ENCODE peak calls at places on chromosomes 13 and 19, in six cellular contexts. J is HS-5, X is GM04504, L is cortex of kidney, B is endodermal cell, O is GM12864. M is an unnamed sample.
A peak's percentile ranks its signal among the peaks of the same experiment; 100 is the strongest.

GRCh38 chr13:39676315-39676876 is 20.9 kb downstream of the COG6 start:
- DNase-seq in B (no peak), L (no peak), X (no peak), J (no peak), O (no peak), M (no peak)

GRCh38 chr13:44309771-44310767 is 63.6 kb upstream of the SERP2 start:
- DNase-seq in J (no peak), O (no peak), B (no peak), X (no peak), L (no peak), M (no peak)

GRCh38 chr13:80010286-80010831 is 330.6 kb downstream of the SPRY2 start:
- DNase-seq in B (no peak), L (no peak), J (no peak), O (no peak), X (no peak), M (no peak)

GRCh38 chr19:56088454-56089215 is 32.5 kb downstream of the ZNF787 start:
- DNase-seq in J (no peak), O (no peak), L (no peak), X (no peak), B (peak; percentile 49), M (no peak)

GRCh38 chr19:29873024-29873800 is 61.4 kb downstream of the CCNE1 start:
- DNase-seq in X (no peak), O (no peak), L (no peak), B (peak; percentile 91), J (no peak), M (no peak)

GRCh38 chr19:47227347-47228167 is 3.4 kb downstream of the BBC3 start:
- DNase-seq in X (peak; percentile 84), B (peak; percentile 99), L (no peak), O (no peak), J (peak; percentile 88), M (peak; percentile 78)

GRCh38 chr19:16417660-16418596 is 53.8 kb downstream of the EPS15L1 start:
- DNase-seq in O (no peak), L (no peak), X (no peak), B (peak; percentile 94), J (no peak), M (no peak)

GRCh38 chr19:1430201-1430621 is 8.0 kb upstream of the RPS15 start:
- DNase-seq in X (no peak), O (no peak), L (no peak), B (no peak), J (no peak), M (no peak)

M was measured in kidney epithelial cell.